ENCODE peak calls at places on chromosomes 13 and 19, in seven cellular contexts. I, W, E, L, S, Z and T are unnamed samples.

GRCh38 chr19:43598445-43599240 is 2.2 kb downstream of the ZNF576 start:
- DNase-seq in L (no peak), W (no peak), E (no peak), S (no peak), I (no peak), Z (no peak), T (no peak)

GRCh38 chr19:14012378-14012915 is 6.3 kb upstream of the RFX1 start:
- DNase-seq in Z (no peak), W (no peak), E (no peak), S (no peak), L (no peak), I (no peak), T (no peak)

GRCh38 chr13:71252191-71252704 is 614.8 kb downstream of the DACH1 start:
- DNase-seq in S (no peak), Z (no peak), W (peak), I (no peak), E (no peak), L (no peak), T (no peak)

GRCh38 chr19:52935434-52935833 is 12.2 kb upstream of the ZNF888 start:
- DNase-seq in Z (peak), I (peak), W (peak), L (no peak), E (no peak), S (no peak), T (no peak)

GRCh38 chr13:51730927-51731326 is 73.0 kb downstream of the DHRS12 start:
- DNase-seq in Z (no peak), W (no peak), I (no peak), L (no peak), S (no peak), E (no peak), T (no peak)

GRCh38 chr19:7673995-7674667 is 2.8 kb upstream of the MCEMP1 start:
- DNase-seq in I (peak), Z (peak), E (peak), L (no peak), W (peak), S (peak), T (peak)

GRCh38 chr13:113630804-113631203 is 27.2 kb downstream of the ATP4B start:
- DNase-seq in W (no peak), Z (no peak), S (no peak), I (no peak), L (no peak), E (no peak), T (no peak)

GRCh38 chr13:46759861-46760260 is 37.1 kb downstream of the ESD start:
- DNase-seq in W (no peak), Z (no peak), L (no peak), E (no peak), I (no peak), S (no peak), T (no peak)

GRCh38 chr19:6074709-6075403 is 35.4 kb downstream of the RFX2 start:
- DNase-seq in W (no peak), L (no peak), E (no peak), S (no peak), I (no peak), Z (peak), T (no peak)

GRCh38 chr19:12527034-12527836 is 24.0 kb downstream of the ZNF564 start:
- DNase-seq in I (peak), L (no peak), Z (no peak), W (peak), E (no peak), S (peak), T (no peak)

GRCh38 chr13:85367887-85368286 is 431.3 kb downstream of the SLITRK6 start:
- DNase-seq in W (peak), Z (no peak), S (no peak), I (peak), L (no peak), E (no peak), T (no peak)

GRCh38 chr19:6925801-6926751 is 38.7 kb downstream of the ADGRE1 start:
- DNase-seq in E (no peak), L (no peak), S (no peak), W (no peak), I (no peak), Z (peak), T (no peak)

GRCh38 chr19:38737921-38738731 is 6.1 kb downstream of the CAPN12 start:
- DNase-seq in W (no peak), L (no peak), E (no peak), I (no peak), Z (no peak), S (no peak), T (peak)

GRCh38 chr19:52600639-52601024 is 30.5 kb downstream of the ZNF701 start:
- DNase-seq in I (peak), E (no peak), S (no peak), L (no peak), W (no peak), Z (peak), T (no peak)

GRCh38 chr13:46523972-46524737 is 28.8 kb upstream of the LRCH1 start:
- DNase-seq in S (no peak), L (no peak), E (no peak), Z (no peak), I (no peak), W (no peak), T (no peak)

GRCh38 chr19:3284759-3285646 is 60.5 kb downstream of the CELF5 start:
- DNase-seq in L (peak), I (peak), S (peak), W (peak), Z (peak), E (peak), T (peak)

GRCh38 chr19:33797821-33798633 is 1.4 kb downstream of the KCTD15 start:
- DNase-seq in L (peak), E (peak), Z (no peak), I (peak), W (peak), S (peak), T (peak)

GRCh38 chr19:19600793-19601346 is 17.6 kb downstream of the PBX4 start:
- DNase-seq in Z (no peak), E (no peak), W (no peak), S (no peak), L (no peak), I (no peak), T (no peak)

GRCh38 chr13:22428188-22428828 is 752.5 kb upstream of the SGCG start:
- DNase-seq in S (peak), Z (peak), I (no peak), E (no peak), L (no peak), W (peak), T (no peak)

GRCh38 chr19:43501661-43502418 is 2.7 kb downstream of the PHLDB3 start:
- DNase-seq in I (no peak), Z (no peak), L (peak), E (peak), W (no peak), S (peak), T (peak)

GRCh38 chr19:35017507-35017906 is 12.8 kb upstream of the SCN1B start:
- DNase-seq in L (no peak), E (no peak), Z (no peak), S (no peak), I (no peak), W (no peak), T (no peak)

GRCh38 chr19:12666305-12667048 is at the start of the genes MAN2B1 and WDR83:
- DNase-seq in I (peak), L (peak), E (peak), S (peak), Z (peak), W (peak), T (peak)

GRCh38 chr13:57408312-57408711 is 223.2 kb upstream of the PCDH17 start:
- DNase-seq in Z (no peak), S (no peak), L (no peak), E (no peak), W (no peak), I (no peak), T (no peak)

GRCh38 chr13:24923305-24923640 is 159.3 kb downstream of the RNF17 start:
- DNase-seq in W (peak), Z (peak), I (peak), S (no peak), L (no peak), E (no peak), T (no peak)

GRCh38 chr13:49649244-49649962 is 21.1 kb downstream of the ARL11 start:
- DNase-seq in Z (peak), E (no peak), L (no peak), I (peak), S (peak), W (peak), T (no peak)

GRCh38 chr19:30064021-30064699 is 122.1 kb downstream of the URI1 start:
- DNase-seq in E (no peak), S (no peak), I (no peak), L (no peak), W (no peak), Z (no peak), T (no peak)

GRCh38 chr13:33633701-33634525 is 184.0 kb upstream of the RFC3 start:
- DNase-seq in S (peak), I (peak), Z (peak), E (no peak), W (peak), L (no peak), T (no peak)

GRCh38 chr13:27026396-27026795 is 145.2 kb downstream of the USP12 start:
- DNase-seq in Z (no peak), W (no peak), S (no peak), E (no peak), L (no peak), I (no peak), T (peak)

GRCh38 chr13:78875792-78876580 is 217.0 kb upstream of the OBI1 start:
- DNase-seq in L (no peak), I (no peak), W (no peak), S (peak), E (peak), Z (no peak), T (peak)

GRCh38 chr19:33309826-33310225 is 7.5 kb upstream of the CEBPA start:
- DNase-seq in E (no peak), I (no peak), S (no peak), W (no peak), Z (no peak), L (no peak), T (no peak)

GRCh38 chr13:30739646-30740642 is 4.6 kb downstream of the ALOX5AP start:
- DNase-seq in I (peak), Z (peak), W (peak), E (no peak), S (peak), L (no peak), T (no peak)

GRCh38 chr19:5588441-5588840 is 20.7 kb upstream of the TINCR start:
- DNase-seq in L (no peak), Z (no peak), S (no peak), E (no peak), I (no peak), W (no peak), T (no peak)

GRCh38 chr19:42542791-42543190 is 14.5 kb upstream of the CEACAM1 start:
- DNase-seq in I (no peak), S (no peak), E (no peak), L (no peak), W (no peak), Z (no peak), T (no peak)

GRCh38 chr13:91280806-91281205 is 66.7 kb upstream of the MIR17HG start:
- DNase-seq in S (no peak), E (no peak), W (no peak), I (no peak), Z (no peak), L (no peak), T (no peak)

GRCh38 chr13:27006519-27007161 is 165.0 kb downstream of the USP12 start:
- DNase-seq in I (peak), E (peak), S (peak), Z (no peak), L (no peak), W (peak), T (peak)

GRCh38 chr19:52248256-52248655 is 21.1 kb upstream of the ZNF766 start:
- DNase-seq in E (peak), Z (peak), I (peak), W (peak), L (no peak), S (peak), T (peak)

GRCh38 chr19:7605490-7606222 is 10.0 kb downstream of the CAMSAP3 start:
- DNase-seq in W (peak), L (no peak), I (no peak), Z (peak), S (peak), E (peak), T (peak)

GRCh38 chr13:71820699-71821098 is 46.3 kb downstream of the DACH1 start:
- DNase-seq in S (no peak), W (no peak), Z (no peak), L (no peak), E (no peak), I (no peak), T (no peak)

GRCh38 chr13:111482806-111483620 is 162.6 kb downstream of the TEX29 start:
- DNase-seq in Z (no peak), E (no peak), I (no peak), W (no peak), L (no peak), S (no peak), T (no peak)

GRCh38 chr13:111479412-111479811 is 159.0 kb downstream of the TEX29 start:
- DNase-seq in S (no peak), W (no peak), I (no peak), E (peak), Z (no peak), L (no peak), T (no peak)

GRCh38 chr13:111480503-111480902 is 160.1 kb downstream of the TEX29 start:
- DNase-seq in W (no peak), I (no peak), S (no peak), L (no peak), Z (no peak), E (no peak), T (no peak)

GRCh38 chr13:111482126-111482525 is 161.7 kb downstream of the TEX29 start:
- DNase-seq in S (no peak), I (no peak), E (no peak), Z (no peak), L (no peak), W (no peak), T (no peak)

DNA sequence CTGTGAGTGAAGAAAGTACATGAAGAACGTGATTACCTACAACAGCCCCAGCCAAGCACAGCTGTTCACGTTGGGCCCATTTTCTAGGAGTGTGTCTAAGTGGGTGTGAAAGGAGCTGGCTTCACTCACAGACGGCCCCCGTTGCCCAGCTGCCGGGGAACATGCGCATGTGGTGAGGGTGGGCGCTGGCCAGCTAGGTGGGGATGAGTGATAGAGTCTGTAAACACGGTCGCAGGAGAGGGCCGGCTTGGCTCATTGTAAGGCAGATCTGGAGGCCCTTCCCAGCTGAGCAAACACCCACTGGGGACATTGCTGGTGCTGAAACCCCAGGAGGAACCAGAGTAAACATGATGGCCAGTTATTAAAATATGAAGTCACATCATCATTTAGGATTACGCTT is 160.5 kb downstream of the TEX29 start:
- DNase-seq in Z (no peak), I (no peak), L (no peak), E (no peak), W (no peak), S (no peak), T (no peak)
- H3K18ac ChIP-seq in Z (no peak), I (no peak), L (no peak), E (no peak), W (no peak), S (no peak), T (no peak)

DNA sequence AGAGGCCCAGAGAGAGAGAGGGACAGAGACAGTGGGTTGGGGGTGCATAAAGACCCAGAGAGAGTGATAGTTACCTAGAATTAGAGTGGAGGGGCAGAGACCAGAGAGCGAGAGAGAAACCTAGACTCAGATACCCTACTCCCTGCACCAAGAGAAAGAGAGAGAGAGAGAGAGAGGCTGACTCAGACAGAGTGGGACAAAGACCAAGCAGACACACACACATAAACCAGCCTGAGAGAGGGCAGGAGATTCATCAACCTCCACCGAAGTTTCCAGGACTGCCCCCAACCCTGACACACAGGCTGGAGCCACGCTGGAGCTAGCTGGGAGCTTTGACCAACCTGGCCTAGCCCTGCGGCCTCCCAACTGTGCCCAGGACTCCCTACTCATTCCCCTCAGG is 12.9 kb downstream of the SYT3 start:
- DNase-seq in Z (no peak), E (no peak), L (no peak), I (peak), W (no peak), S (no peak), T (no peak)
- H3K18ac ChIP-seq in Z (no peak), E (no peak), L (peak), I (no peak), W (no peak), S (no peak), T (no peak)

DNA sequence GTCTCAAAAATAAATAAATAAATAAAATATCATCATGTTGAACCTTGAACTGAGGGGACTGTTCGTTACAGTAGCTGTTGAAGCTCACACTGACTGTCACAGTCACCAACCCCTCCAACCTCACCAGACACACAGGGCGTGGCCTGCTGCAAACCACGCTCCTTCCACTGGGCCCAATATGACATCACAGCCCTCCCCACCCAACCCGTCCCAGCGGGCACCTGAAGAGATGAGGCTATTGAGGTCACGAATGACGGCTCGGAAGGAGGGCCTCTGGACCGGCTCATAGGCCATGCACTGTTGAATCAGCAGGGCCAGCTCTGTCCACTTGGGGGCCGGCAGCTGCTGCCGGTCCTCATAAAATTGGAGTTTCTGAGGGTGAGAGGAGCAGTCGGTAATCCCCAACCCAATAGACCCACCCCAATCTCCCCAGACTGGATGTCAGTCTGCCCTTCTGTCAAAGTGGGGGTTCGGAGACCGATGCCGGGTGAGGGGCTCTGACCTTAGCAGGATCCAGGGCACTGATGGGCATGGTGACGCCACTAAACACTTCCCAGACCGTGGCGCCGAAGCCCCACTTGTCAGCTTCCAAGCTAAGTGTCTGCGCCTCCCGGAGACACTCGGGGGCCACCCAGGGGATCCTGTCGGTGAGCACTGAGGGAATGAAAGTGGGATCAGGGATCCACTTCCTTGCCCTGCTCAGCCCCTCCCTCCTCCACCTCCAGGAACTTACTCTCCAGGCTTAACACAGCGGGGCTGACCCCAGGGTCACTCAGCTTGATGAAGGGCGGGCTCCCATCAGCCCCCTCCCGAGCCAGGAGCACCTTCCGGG is 13.2 kb downstream of the JAK3 start:
- DNase-seq in L (no peak), Z (no peak), W (no peak), I (no peak), S (peak), E (peak), T (peak)
- H3K18ac ChIP-seq in L (peak), Z (no peak), W (no peak), I (no peak), S (no peak), E (no peak), T (no peak)

DNA sequence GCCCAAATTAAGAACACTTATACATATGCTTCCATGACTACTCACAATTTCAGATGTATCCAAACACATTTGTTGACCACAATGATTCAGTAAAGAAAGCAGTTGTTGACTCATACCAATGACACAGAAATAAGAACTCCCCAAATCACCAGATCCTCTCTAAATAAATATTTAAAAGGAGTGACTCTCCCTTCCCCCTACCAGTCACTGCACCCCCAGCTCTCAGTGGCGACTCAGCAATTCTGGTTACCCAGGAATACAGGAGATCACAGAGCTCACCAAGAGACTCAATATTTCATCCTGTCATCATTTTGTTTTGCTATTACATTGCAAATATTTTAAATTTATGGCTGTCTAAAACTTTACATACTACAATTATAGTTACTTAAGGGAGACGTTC is 131.5 kb downstream of the RGCC start:
- DNase-seq in Z (no peak), E (no peak), I (peak), S (peak), W (peak), L (no peak), T (no peak)
- H3K18ac ChIP-seq in Z (no peak), E (no peak), I (no peak), S (no peak), W (no peak), L (no peak), T (no peak)

DNA sequence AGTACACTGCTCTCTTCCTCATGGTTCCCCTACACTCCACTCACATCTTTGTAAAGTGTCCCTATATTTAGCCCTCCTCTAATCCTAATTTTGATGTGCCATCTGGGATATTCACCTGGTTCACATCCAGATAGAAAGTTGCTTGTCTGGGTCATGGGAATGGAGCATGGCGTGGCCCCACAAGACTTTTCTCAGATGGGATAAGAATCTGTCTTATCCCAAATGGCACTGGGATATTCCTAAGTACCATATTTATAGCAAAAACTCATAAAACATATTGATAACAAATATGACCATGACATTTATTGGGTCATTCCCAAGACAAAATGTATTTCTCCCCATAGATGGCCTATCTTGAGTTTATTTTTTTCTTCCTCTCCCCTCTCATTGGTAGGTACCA is 49.5 kb upstream of the POMP start:
- DNase-seq in E (no peak), S (no peak), L (no peak), W (no peak), I (no peak), Z (no peak), T (no peak)
- H3K18ac ChIP-seq in E (no peak), S (no peak), L (no peak), W (peak), I (peak), Z (no peak), T (no peak)

DNA sequence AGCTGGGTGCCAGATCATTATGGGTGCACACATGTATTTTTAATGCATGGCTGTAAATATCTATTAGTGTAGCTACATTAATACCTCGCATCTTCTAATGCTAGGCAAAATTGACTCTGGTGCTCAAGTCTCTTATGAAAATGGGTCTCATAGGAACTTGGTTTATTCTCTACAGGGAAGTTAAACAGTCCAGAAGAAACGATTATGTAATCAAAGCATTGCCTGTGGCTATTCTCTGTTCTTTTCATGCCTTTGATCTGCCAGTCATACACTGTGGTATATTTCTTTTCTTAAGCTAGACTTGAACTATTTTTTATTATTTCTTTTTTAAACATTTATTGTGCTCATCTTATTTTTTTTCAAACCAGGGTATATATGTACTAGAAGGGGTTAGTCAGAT is 1015.0 kb downstream of the SLITRK1 start:
- DNase-seq in E (no peak), W (no peak), I (no peak), S (no peak), Z (peak), L (no peak), T (no peak)
- H3K18ac ChIP-seq in E (no peak), W (no peak), I (no peak), S (no peak), Z (no peak), L (no peak), T (no peak)